ENCODE peak calls at places on chromosomes 3 and 15, in six cellular contexts. V is HepG2, N is K562, K is upper lobe of left lung, X is A549, J is GM12878. U is an unnamed sample.
A peak's percentile ranks its signal among the peaks of the same experiment; 100 is the strongest.

GRCh38 chr3:24538891-24539290 is 44.2 kb upstream of the THRB start:
- ATAC-seq in K (no peak), V (no peak), X (no peak), J (no peak), N (no peak), U (no peak)

GRCh38 chr3:185928532-185928931 is 9.3 kb downstream of the TRA2B start:
- ATAC-seq in N (no peak), K (no peak), J (peak; percentile 22), X (no peak), V (no peak), U (no peak)

GRCh38 chr3:12181806-12182205 is 23.1 kb upstream of the TIMP4 start:
- ATAC-seq in J (no peak), K (no peak), V (no peak), X (no peak), N (no peak), U (no peak)

GRCh38 chr15:85899927-85900326 is 105.2 kb upstream of the KLHL25 start:
- ATAC-seq in K (no peak), N (no peak), V (no peak), J (no peak), X (peak; percentile 39), U (no peak)

GRCh38 chr3:21587894-21588293 is 163.1 kb downstream of the ZNF385D start:
- ATAC-seq in J (no peak), V (no peak), X (no peak), K (no peak), N (peak; percentile 63), U (no peak)

GRCh38 chr3:6644070-6644929 is 216.6 kb upstream of the GRM7 start:
- ATAC-seq in N (peak; percentile 81), J (peak; percentile 87), V (no peak), X (no peak), K (no peak), U (no peak)

GRCh38 chr3:25137606-25138005 is 290.5 kb upstream of the RARB start:
- ATAC-seq in J (no peak), V (no peak), N (no peak), K (no peak), X (no peak), U (no peak)

GRCh38 chr3:189286188-189286587 is 114.4 kb downstream of the TPRG1 start:
- ATAC-seq in X (no peak), N (no peak), J (peak; percentile 14), K (no peak), V (no peak), U (no peak)

GRCh38 chr15:91407237-91407889 is 307.3 kb downstream of the SV2B start:
- ATAC-seq in K (no peak), X (peak; percentile 78), N (no peak), J (no peak), V (no peak), U (no peak)

GRCh38 chr3:14547693-14548092 is 7.6 kb upstream of the GRIP2 start:
- ATAC-seq in J (no peak), V (no peak), K (no peak), X (peak; percentile 22), N (no peak), U (no peak)

GRCh38 chr3:75272708-75273107 is 391.4 kb upstream of the FRG2C start:
- ATAC-seq in J (no peak), X (no peak), K (no peak), V (no peak), N (no peak), U (no peak)

GRCh38 chr3:71219744-71220638 is 363.5 kb downstream of the FOXP1 start:
- ATAC-seq in V (peak; percentile 87), K (no peak), J (peak; percentile 89), X (no peak), N (peak; percentile 41), U (no peak)

GRCh38 chr15:90059208-90059985 is 42.9 kb downstream of the IDH2 start:
- ATAC-seq in J (peak; percentile 94), V (peak; percentile 51), N (peak; percentile 69), K (peak; percentile 80), X (no peak), U (peak; percentile 53)

GRCh38 chr15:40388941-40389823 is 6.7 kb downstream of the KNSTRN start:
- ATAC-seq in V (peak; percentile 68), X (no peak), K (peak; percentile 69), J (no peak), N (no peak), U (peak; percentile 41)

GRCh38 chr3:44529927-44530326 is 25.1 kb upstream of the ZKSCAN7 start:
- ATAC-seq in J (peak; percentile 68), V (peak; percentile 60), N (peak; percentile 76), K (no peak), X (no peak), U (no peak)

GRCh38 chr15:66042624-66043023 is 173.3 kb downstream of the RAB11A start:
- ATAC-seq in J (no peak), X (no peak), V (no peak), K (no peak), N (no peak), U (no peak)

GRCh38 chr3:107810195-107811071 is 280.4 kb downstream of the CD47 start:
- ATAC-seq in K (no peak), N (no peak), J (peak; percentile 81), X (no peak), V (peak; percentile 94), U (no peak)

GRCh38 chr3:13022348-13023250 is 50.6 kb downstream of the IQSEC1 start:
- ATAC-seq in K (peak; percentile 13), V (no peak), N (peak; percentile 12), X (peak; percentile 76), J (peak; percentile 72), U (peak; percentile 76)

GRCh38 chr15:100097342-100097899 is 244.4 kb downstream of the ADAMTS17 start:
- ATAC-seq in V (no peak), X (no peak), J (no peak), K (no peak), N (no peak), U (no peak)
- TF ChIP-seq EP300 in V (no peak), X (no peak), J (no peak), K (no peak), N (no peak), U (no peak)

DNA sequence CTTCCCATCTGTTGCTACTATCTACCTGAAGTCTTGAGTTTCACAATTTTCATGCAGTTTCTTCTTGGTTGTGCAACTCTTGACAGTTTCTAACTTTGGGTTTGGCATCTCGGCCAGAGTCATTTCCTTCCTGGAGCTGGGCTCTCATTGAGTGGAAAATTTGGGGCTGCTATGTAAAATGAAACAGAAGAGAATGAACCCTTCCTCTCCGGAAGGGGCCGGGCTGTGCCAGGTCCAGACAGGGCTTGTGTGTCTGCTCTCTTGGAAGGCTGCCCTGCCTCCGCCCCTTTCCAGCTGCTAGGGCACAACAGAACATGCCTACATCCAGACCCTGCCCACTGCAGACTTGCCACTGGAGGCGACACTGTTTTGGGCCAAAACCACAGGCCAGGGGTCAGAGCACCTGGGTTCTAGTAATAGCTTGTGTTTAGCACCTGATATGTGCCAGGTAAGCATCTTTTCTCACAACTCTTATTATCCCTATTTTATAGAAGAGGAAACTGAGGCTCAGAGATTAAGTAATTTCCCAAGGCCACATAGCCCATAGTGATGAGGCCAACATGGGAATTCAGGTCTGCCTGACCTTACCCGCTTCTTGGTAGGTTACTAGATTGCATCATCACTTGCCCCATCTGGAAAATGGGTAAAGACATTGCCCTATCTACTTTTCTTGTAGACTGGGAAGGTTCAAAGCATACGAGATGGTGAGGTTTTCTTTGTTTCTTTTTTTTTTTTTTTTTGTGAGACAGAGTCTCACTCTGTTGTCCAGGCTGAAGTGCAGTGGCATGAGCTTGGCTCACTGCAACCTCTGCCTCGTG is 25.0 kb downstream of the IRAK2 start:
- ATAC-seq in N (no peak), K (peak; percentile 78), J (no peak), V (no peak), X (peak; percentile 8), U (peak; percentile 77)
- H3K4me3 ChIP-seq in N (no peak overlapping the region), K (no peak overlapping the region), J (no peak overlapping the region), V (no peak overlapping the region), X (no peak overlapping the region), U (no peak overlapping the region)

GRCh38 chr15:45635763-45636292 is 999 bp downstream of the SQOR start:
- ATAC-seq in N (no peak), V (no peak), J (peak; percentile 2), K (no peak), X (peak; percentile 1), U (no peak)

GRCh38 chr15:45631831-45632230 is 3.0 kb upstream of the SQOR start:
- ATAC-seq in N (no peak), V (no peak), X (no peak), J (no peak), K (no peak), U (no peak)

GRCh38 chr15:45637552-45638033 is 2.8 kb downstream of the SQOR start:
- ATAC-seq in N (peak; percentile 55), J (peak; percentile 57), K (peak; percentile 31), V (no peak), X (no peak), U (peak; percentile 29)

GRCh38 chr15:45635191-45635638 is 386 bp downstream of the SQOR start:
- ATAC-seq in V (peak; percentile 84), J (peak; percentile 72), N (peak; percentile 67), K (peak; percentile 85), X (peak; percentile 76), U (peak; percentile 48)

GRCh38 chr15:45634442-45635190 is at the start of gene SQOR:
- ATAC-seq in K (peak; percentile 95), V (peak; percentile 88), J (peak; percentile 86), X (peak; percentile 90), N (peak; percentile 58), U (peak; percentile 92)
- TF ChIP-seq EP300 in K (no peak), V (no peak), J (peak; percentile 8), X (no peak), N (no peak), U (no peak)

GRCh38 chr15:42014406-42014805 is 6.4 kb downstream of the PLA2G4E start:
- ATAC-seq in N (no peak), K (no peak), X (no peak), V (no peak), J (no peak), U (no peak)

GRCh38 chr15:42016971-42017370 is 3.9 kb downstream of the PLA2G4E start:
- ATAC-seq in X (no peak), N (no peak), K (no peak), V (no peak), J (no peak), U (no peak)

GRCh38 chr15:42021593-42021992 is 751 bp upstream of the PLA2G4E start:
- ATAC-seq in X (no peak), J (no peak), V (no peak), K (no peak), N (no peak), U (no peak)

GRCh38 chr15:42020713-42021273 is at the start of gene PLA2G4E:
- ATAC-seq in X (no peak), V (no peak), K (no peak), N (no peak), J (no peak), U (no peak)

DNA sequence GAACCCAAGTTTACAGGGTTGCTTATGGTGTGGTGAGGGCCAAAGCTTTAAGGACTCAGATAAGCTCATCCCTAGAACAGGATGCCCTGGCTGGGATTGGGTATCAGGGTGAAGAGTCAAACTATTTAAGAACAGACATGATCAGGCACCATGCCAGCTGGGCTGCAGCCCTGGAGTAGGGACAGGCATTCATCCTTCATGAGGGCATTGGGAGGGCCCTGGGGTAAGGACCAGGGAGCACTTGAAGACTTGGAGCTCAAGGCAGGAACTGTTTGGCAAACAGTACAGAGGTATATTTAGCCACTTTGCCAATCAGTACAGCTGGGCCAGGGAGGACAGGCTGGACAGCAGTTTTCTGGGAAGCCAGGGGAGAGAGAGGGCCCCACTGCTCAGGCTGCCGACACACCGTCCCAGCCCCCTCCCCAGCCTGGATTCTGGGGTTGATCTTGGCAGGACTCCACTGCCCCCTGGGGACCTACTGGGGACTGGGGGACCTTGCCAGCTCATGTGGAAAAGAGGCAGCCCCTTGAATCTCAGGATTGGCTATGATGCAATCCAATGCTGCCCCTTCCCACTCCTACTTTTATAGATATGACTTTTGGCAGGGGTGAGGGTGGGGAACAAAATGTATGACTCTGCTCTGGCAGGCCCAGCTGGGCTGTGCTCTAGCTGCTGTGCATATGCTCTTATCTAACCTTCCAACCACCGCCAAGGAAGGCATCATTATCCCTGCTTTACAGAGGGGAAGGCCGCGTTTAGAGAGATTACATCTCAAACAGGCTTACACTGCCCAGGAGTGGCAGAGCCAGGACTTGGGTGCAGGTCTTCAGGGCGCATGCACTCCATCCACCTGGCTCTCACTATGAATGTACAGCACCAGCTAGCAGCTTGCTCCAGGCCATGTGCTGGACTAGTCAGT is 2.3 kb downstream of the PLA2G4E start:
- ATAC-seq in K (no peak), N (no peak), V (no peak), X (no peak), J (no peak), U (no peak)
- H3K4me3 ChIP-seq in K (no peak overlapping the region), N (no peak overlapping the region), V (no peak overlapping the region), X (no peak overlapping the region), J (no peak overlapping the region), U (no peak overlapping the region)

U was measured in gastroesophageal sphincter.